ENCODE peak calls at places on chromosomes 2 and 18, in four cellular contexts. I is stromal cell of bone marrow, N is iPS-NIHi11, U is T-helper 2 cell. T is an unnamed sample.

GRCh38 chr2:52934354-52934898 is 833.2 kb upstream of the CHAC2 start:
- DNase-seq in N (no peak), U (no peak), I (peak), T (no peak)

GRCh38 chr18:74499633-74500032 is 3.5 kb downstream of the CNDP2 start:
- DNase-seq in U (no peak), I (no peak), N (peak), T (peak)

GRCh38 chr2:17573085-17573805 is 32.7 kb downstream of the VSNL1 start:
- DNase-seq in I (no peak), U (no peak), N (no peak), T (no peak)

GRCh38 chr2:26281226-26281625 is 36.5 kb downstream of the HADHB start:
- DNase-seq in N (no peak), I (no peak), U (no peak), T (no peak)

GRCh38 chr2:186518291-186518690 is 32.2 kb downstream of the ZC3H15 start:
- DNase-seq in N (no peak), U (no peak), I (no peak), T (no peak)

GRCh38 chr18:22668496-22668895 is 250.8 kb upstream of the CTAGE1 start:
- DNase-seq in U (no peak), I (no peak), N (no peak), T (no peak)

GRCh38 chr2:43005211-43005974 is 213.0 kb upstream of the HAAO start:
- DNase-seq in I (no peak), U (no peak), N (peak), T (no peak)

GRCh38 chr18:12283256-12283655 is 24.8 kb upstream of the TUBB6 start:
- DNase-seq in U (no peak), N (peak), I (no peak), T (no peak)

GRCh38 chr18:22346342-22346967 is 71.3 kb downstream of the CTAGE1 start:
- DNase-seq in N (no peak), U (no peak), I (peak), T (peak)

GRCh38 chr2:138521821-138522220 is 20.3 kb downstream of the SPOPL start:
- DNase-seq in U (no peak), I (no peak), N (peak), T (no peak)

GRCh38 chr18:39951321-39951720 is 2003.7 kb upstream of the PIK3C3 start:
- DNase-seq in I (no peak), U (no peak), N (no peak), T (no peak)

GRCh38 chr2:109135572-109136185 is 6.7 kb downstream of the SH3RF3 start:
- DNase-seq in N (no peak), I (no peak), U (no peak), T (no peak)

GRCh38 chr2:51247252-51247651 is 215.3 kb upstream of the NRXN1 start:
- DNase-seq in N (peak), I (no peak), U (no peak), T (no peak)

GRCh38 chr2:241393524-241394196 is 37.6 kb downstream of the FARP2 start:
- DNase-seq in N (no peak), I (no peak), U (no peak), T (no peak)

GRCh38 chr2:202765435-202765834 is 106.1 kb downstream of the ICA1L start:
- DNase-seq in I (no peak), U (no peak), N (no peak), T (no peak)

GRCh38 chr2:67888351-67889005 is 174.3 kb downstream of the C1D start:
- DNase-seq in I (no peak), U (no peak), N (no peak), T (no peak)

GRCh38 chr2:190379249-190379964 is 28.7 kb upstream of the MFSD6 start:
- DNase-seq in N (no peak), I (peak), U (no peak), T (no peak)

GRCh38 chr18:55268146-55268545 is 308.9 kb upstream of the CCDC68 start:
- DNase-seq in U (no peak), N (no peak), I (no peak), T (no peak)

GRCh38 chr2:38274286-38275276 is 102.5 kb downstream of the ATL2 start:
- DNase-seq in N (peak), U (no peak), I (peak), T (no peak)

GRCh38 chr18:3012306-3012919 is 531 bp downstream of the LPIN2 start:
- DNase-seq in N (peak), U (peak), I (no peak), T (peak)

GRCh38 chr18:48876590-48876989 is 74.2 kb downstream of the SMAD7 start:
- DNase-seq in I (no peak), U (no peak), N (no peak), T (no peak)

GRCh38 chr2:120509991-120510735 is 164.2 kb downstream of the INHBB start:
- DNase-seq in N (no peak), U (no peak), I (no peak), T (no peak)

GRCh38 chr2:112137516-112138142 is 556 bp upstream of the FBLN7 start:
- DNase-seq in I (peak), N (no peak), U (no peak), T (no peak)

GRCh38 chr2:78778756-78779510 is 246.6 kb upstream of the REG3G start:
- DNase-seq in N (no peak), U (no peak), I (no peak), T (no peak)

GRCh38 chr18:45993441-45993840 is 26.3 kb upstream of the EPG5 start:
- DNase-seq in N (no peak), I (peak), U (no peak), T (no peak)

GRCh38 chr18:69943021-69943420 is 4.7 kb downstream of the CD226 start:
- DNase-seq in U (no peak), N (no peak), I (no peak), T (no peak)

GRCh38 chr2:231482806-231483391 is 18.6 kb upstream of the NCL start:
- DNase-seq in N (peak), U (peak), I (peak), T (peak)

GRCh38 chr2:67945976-67946375 is 116.8 kb downstream of the C1D start:
- DNase-seq in N (no peak), I (no peak), U (no peak), T (no peak)

GRCh38 chr2:196315388-196316049 is 144.1 kb upstream of the STK17B start:
- DNase-seq in N (no peak), U (no peak), I (no peak), T (no peak)

GRCh38 chr18:45050712-45051639 is 370.3 kb downstream of the SETBP1 start:
- DNase-seq in N (no peak), I (peak), U (no peak), T (no peak)

GRCh38 chr2:189517847-189518535 is 62.6 kb downstream of the SLC40A1 start:
- DNase-seq in N (no peak), U (no peak), I (peak), T (no peak)

GRCh38 chr18:63071566-63072175 is 247.9 kb downstream of the BCL2 start:
- DNase-seq in N (no peak), I (no peak), U (no peak), T (no peak)

GRCh38 chr2:66695211-66695735 is 260.3 kb downstream of the MEIS1 start:
- DNase-seq in I (no peak), U (no peak), N (no peak), T (no peak)

GRCh38 chr2:23230885-23231284 is 154.1 kb upstream of the KLHL29 start:
- DNase-seq in U (no peak), I (no peak), N (peak), T (no peak)

GRCh38 chr18:35086704-35087103 is 45.5 kb downstream of the MAPRE2 start:
- DNase-seq in I (no peak), N (no peak), U (no peak), T (no peak)

GRCh38 chr2:96225016-96225533 is 16.4 kb upstream of the STARD7 start:
- DNase-seq in I (no peak), U (no peak), N (no peak), T (no peak)

GRCh38 chr18:9337875-9338274 is 3.3 kb downstream of the TWSG1 start:
- DNase-seq in I (no peak), N (no peak), U (no peak), T (no peak)

T was measured in effector CD8-positive, alpha-beta T cell.